ENCODE peak calls at places on chromosomes 6 and 20, in nine cellular contexts. R is fibroblast of lung, P is left ventricle myocardium inferior, B is dorsolateral prefrontal cortex, W is lower lobe of right lung, S is endothelial cell, N is astrocyte of the spinal cord, V is BE2C, Z is activated B cell treated with CpG ODN at 0.5 μM for 24 hours. U is an unnamed sample.

GRCh38 chr6:56959094-56959493 is 4.2 kb downstream of the BEND6 start:
- DNase-seq in R (peak), P (no peak), B (no peak), W (no peak), S (no peak), N (no peak), V (no peak), Z (no peak), U (no peak)

GRCh38 chr6:28489366-28490190 is 26.0 kb downstream of the GPX6 start:
- DNase-seq in R (peak), P (peak), B (no peak), W (peak), S (peak), N (peak), V (peak), Z (no peak), U (peak)

GRCh38 chr6:21740719-21741118 is 147.2 kb downstream of the SOX4 start:
- DNase-seq in R (peak), P (no peak), B (no peak), W (no peak), S (no peak), N (peak), V (no peak), Z (no peak), U (no peak)

GRCh38 chr6:154508573-154509375 is 1.7 kb downstream of the CNKSR3 start:
- DNase-seq in R (peak), P (no peak), B (no peak), W (no peak), S (no peak), N (peak), V (no peak), Z (no peak), U (no peak)

GRCh38 chr6:139655783-139656705 is 281.6 kb upstream of the CITED2 start:
- DNase-seq in R (no peak), P (no peak), B (no peak), W (no peak), S (no peak), N (peak), V (no peak), Z (no peak), U (no peak)

GRCh38 chr20:37804584-37805566 is 98.1 kb upstream of the VSTM2L start:
- DNase-seq in R (no peak), P (no peak), B (peak), W (no peak), S (no peak), N (no peak), V (no peak), Z (peak), U (no peak)

GRCh38 chr6:338815-339262 is 46.6 kb downstream of the DUSP22 start:
- DNase-seq in R (no peak), P (no peak), B (no peak), W (no peak), S (no peak), N (no peak), V (no peak), Z (no peak), U (no peak)

GRCh38 chr20:47760686-47761477 is 24.4 kb downstream of the SULF2 start:
- DNase-seq in R (no peak), P (no peak), B (no peak), W (no peak), S (no peak), N (no peak), V (no peak), Z (no peak), U (no peak)

GRCh38 chr20:23510000-23510590 is 19.2 kb downstream of the CST8 start:
- DNase-seq in R (no peak), P (no peak), B (no peak), W (no peak), S (no peak), N (no peak), V (no peak), Z (no peak), U (no peak)

GRCh38 chr20:56259948-56260347 is 11.4 kb downstream of the MC3R start:
- DNase-seq in R (no peak), P (no peak), B (no peak), W (no peak), S (no peak), N (no peak), V (no peak), Z (no peak), U (no peak)

GRCh38 chr6:158476389-158476788 is 83.5 kb upstream of the TMEM181 start:
- DNase-seq in R (no peak), P (no peak), B (no peak), W (no peak), S (no peak), N (no peak), V (no peak), Z (no peak), U (no peak)

GRCh38 chr6:109441069-109441816 is 719 bp downstream of the SMPD2 start:
- DNase-seq in R (peak), P (peak), B (no peak), W (peak), S (peak), N (peak), V (peak), Z (no peak), U (peak)
- TF ChIP-seq CTCF in R (peak), P (no peak), B (no peak), W (no peak), S (peak), N (peak), V (peak), Z (no peak), U (peak)

GRCh38 chr20:58243653-58244410 is 15.4 kb upstream of the ANKRD60 start:
- DNase-seq in R (peak), P (no peak), B (no peak), W (no peak), S (no peak), N (no peak), V (no peak), Z (no peak), U (no peak)

GRCh38 chr20:58245931-58246330 is 17.5 kb upstream of the ANKRD60 start:
- DNase-seq in R (no peak), P (no peak), B (no peak), W (no peak), S (no peak), N (no peak), V (no peak), Z (no peak), U (no peak)

GRCh38 chr20:58245181-58245891 is 16.9 kb upstream of the ANKRD60 start:
- DNase-seq in R (no peak), P (no peak), B (no peak), W (no peak), S (no peak), N (no peak), V (no peak), Z (no peak), U (no peak)

GRCh38 chr20:58244517-58245030 is 16.1 kb upstream of the ANKRD60 start:
- DNase-seq in R (no peak), P (no peak), B (no peak), W (no peak), S (no peak), N (no peak), V (no peak), Z (no peak), U (no peak)

DNA sequence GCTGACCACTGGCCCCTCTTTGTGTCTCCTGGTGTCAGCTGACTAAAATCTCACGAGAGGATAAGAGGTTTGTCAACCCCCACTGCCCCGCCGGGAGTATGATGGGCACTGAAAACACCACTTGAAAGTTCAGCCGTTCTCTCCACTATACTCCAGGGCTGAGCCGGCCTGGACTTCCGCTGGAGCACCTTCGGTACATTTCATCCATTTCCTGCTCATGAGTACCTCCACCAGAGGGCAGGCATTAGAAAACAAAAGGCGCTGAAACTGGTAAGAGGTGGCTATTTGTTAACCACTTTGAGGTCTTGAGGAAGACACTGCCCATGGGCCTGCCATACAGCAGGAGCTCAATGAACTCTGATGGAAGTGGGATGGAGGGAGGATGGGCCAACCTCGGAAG is 17.9 kb upstream of the ANKRD60 start:
- DNase-seq in R (peak), P (no peak), B (no peak), W (no peak), S (peak), N (peak), V (peak), Z (no peak), U (no peak)
- TF ChIP-seq CTCF in R (peak), P (peak), B (no peak), W (no peak), S (peak), N (peak), V (peak), Z (no peak), U (peak)

DNA sequence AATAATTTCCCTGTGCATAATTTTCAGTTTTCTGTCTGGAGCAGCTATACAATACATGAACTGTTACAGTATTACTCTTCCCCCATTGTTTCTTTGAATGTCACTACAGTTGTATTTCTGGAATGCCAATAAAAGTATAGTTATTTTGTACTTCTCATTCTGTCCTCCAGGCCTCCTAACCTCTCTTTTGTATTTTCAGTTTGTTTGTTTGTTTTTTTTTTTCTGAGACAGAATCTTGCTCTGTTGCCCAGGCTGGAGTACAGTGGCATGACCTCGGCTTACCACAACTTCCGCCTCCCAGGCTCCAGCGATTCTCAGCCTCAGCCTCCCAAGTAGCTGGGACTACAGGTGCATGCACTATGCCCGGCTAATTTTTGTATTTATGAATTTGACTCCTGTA is 16.8 kb upstream of the ARID1B start:
- DNase-seq in R (no peak), P (no peak), B (no peak), W (no peak), S (no peak), N (no peak), V (no peak), Z (no peak), U (no peak)
- TF ChIP-seq CTCF in R (no peak), P (no peak), B (no peak), W (no peak), S (no peak), N (no peak), V (no peak), Z (no peak), U (no peak)

GRCh38 chr6:151239603-151240035 is at the start of gene AKAP12:
- DNase-seq in R (peak), P (peak), B (no peak), W (no peak), S (peak), N (no peak), V (no peak), Z (no peak), U (no peak)

GRCh38 chr6:151242420-151242841 is 2.7 kb downstream of the AKAP12 start:
- DNase-seq in R (peak), P (no peak), B (no peak), W (no peak), S (no peak), N (peak), V (peak), Z (no peak), U (no peak)

GRCh38 chr6:151240861-151241642 is 1.3 kb downstream of the AKAP12 start:
- DNase-seq in R (peak), P (peak), B (peak), W (no peak), S (peak), N (peak), V (peak), Z (no peak), U (peak)

GRCh38 chr6:151241853-151242252 is 2.1 kb downstream of the AKAP12 start:
- DNase-seq in R (no peak), P (no peak), B (no peak), W (no peak), S (no peak), N (peak), V (no peak), Z (no peak), U (no peak)

DNA sequence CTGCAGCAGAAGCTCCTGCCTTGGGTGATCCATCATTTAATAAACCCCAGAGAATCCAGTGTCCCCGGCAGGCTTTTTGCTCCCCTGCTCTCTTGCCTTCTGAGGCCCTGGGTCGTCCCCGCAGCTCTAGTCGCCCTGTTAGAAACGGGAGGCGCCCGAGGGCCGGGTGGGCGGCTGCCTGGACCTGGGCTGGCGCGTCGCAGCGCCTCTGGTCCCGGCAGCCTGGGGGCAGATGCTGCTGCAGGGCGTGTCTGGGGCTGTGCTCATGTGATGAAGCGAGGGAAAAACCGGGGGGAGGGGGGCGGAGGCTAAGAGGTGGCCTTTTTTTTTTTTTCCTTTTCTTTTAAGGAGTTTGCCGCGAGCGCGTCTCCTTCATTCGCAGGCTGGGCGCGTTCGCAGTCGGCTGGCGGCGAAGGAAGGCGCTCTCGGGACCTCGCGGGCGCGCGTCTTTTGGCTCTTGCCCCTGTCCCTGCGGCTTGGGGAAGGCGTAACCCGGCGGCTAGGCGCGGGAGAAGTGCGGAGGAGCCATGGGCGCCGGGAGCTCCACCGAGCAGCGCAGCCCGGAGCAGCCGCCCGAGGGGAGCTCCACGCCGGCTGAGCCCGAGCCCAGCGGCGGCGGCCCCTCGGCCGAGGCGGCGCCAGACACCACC is 394 bp downstream of the AKAP12 start:
- DNase-seq in R (peak), P (peak), B (peak), W (peak), S (peak), N (peak), V (peak), Z (peak), U (peak)
- TF ChIP-seq CTCF in R (peak), P (no peak), B (no peak), W (no peak), S (no peak), N (peak), V (no peak), Z (no peak), U (no peak)

DNA sequence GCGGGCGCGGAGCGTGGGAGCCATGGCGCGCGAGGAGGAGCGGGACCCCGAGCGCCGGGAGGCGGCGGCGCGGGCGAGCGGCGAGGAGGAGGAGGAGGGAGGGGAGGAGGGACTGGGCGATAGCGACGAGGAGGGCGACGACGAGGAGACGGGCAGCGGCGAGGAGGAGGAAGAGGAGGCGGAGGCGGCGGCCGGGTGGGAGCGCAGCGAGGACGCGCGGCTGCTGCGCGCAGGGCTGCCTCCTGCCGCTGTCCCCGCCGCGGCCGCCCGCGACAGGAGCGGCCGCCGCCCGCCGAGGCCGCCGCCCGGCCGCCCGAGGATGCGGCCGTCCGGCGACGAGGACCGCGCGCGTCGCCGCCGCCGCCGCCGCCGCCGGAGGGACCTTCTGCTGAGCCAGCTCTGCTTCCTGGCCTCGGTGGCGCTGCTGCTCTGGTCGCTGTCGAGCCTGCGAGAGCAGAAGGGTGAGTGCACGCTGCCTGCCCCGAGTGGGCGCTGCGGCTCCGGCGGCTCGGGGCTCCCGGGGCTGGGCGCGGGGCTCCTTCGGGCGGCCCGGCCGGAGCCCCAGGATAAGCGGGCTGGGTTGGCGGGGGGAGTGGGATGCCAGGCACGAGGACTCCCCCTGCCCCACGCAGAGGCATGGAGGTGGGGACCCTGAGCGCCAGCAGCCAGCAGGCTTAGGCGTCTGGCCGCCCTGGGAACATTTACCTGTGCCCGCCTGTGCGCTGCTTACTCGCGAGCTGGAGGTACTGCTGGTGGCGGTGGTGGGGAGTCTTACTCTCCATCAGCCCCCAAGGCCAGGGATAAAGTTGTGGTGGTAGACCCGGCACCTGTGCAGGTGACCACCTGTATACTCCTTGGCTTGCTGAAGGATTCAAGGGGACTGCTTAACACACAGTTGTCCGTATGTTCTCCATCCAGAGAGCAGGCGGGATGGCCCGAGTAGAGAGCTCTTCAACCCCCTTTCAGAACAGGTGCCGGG is at the start of gene SLC24A3:
- DNase-seq in R (peak), P (peak), B (peak), W (peak), S (peak), N (peak), V (peak), Z (no peak), U (peak)
- TF ChIP-seq CTCF in R (peak), P (peak), B (peak), W (peak), S (peak), N (peak), V (no peak), Z (no peak), U (peak)

U was measured in neural crest cell.